ENCODE peak calls at places on chromosomes 1 and 21, in five cellular contexts. One of them, this sample, is unnamed.

GRCh38 chr21:38438476-38438893 is 59.8 kb downstream of the ERG start:
- DNase-seq in H1: no peak
- DNase-seq in HepG2: no peak
- DNase-seq in HCT116: no peak
- DNase-seq in SK-N-SH: no peak
- DNase-seq in this sample: no peak

GRCh38 chr1:61318319-61319125 is 236.2 kb downstream of the NFIA start:
- DNase-seq in H1: no peak
- DNase-seq in SK-N-SH: no peak
- DNase-seq in HepG2: no peak
- DNase-seq in HCT116: no peak
- DNase-seq in this sample: no peak

GRCh38 chr1:112688781-112689193 is 14.3 kb downstream of the MOV10 start:
- DNase-seq in HepG2: no peak
- DNase-seq in HCT116: no peak
- DNase-seq in H1: no peak
- DNase-seq in SK-N-SH: peak
- DNase-seq in this sample: no peak

GRCh38 chr1:37437058-37437457 is 37.3 kb upstream of the ZC3H12A start:
- DNase-seq in HCT116: no peak
- DNase-seq in H1: no peak
- DNase-seq in SK-N-SH: no peak
- DNase-seq in HepG2: no peak
- DNase-seq in this sample: no peak

GRCh38 chr1:78652019-78652560 is 2.5 kb downstream of the IFI44 start:
- DNase-seq in SK-N-SH: no peak
- DNase-seq in HCT116: no peak
- DNase-seq in HepG2: no peak
- DNase-seq in H1: no peak
- DNase-seq in this sample: no peak

GRCh38 chr1:154158307-154159125 is 3.6 kb upstream of the NUP210L start:
- DNase-seq in SK-N-SH: no peak
- DNase-seq in HepG2: no peak
- DNase-seq in H1: no peak
- DNase-seq in HCT116: no peak
- DNase-seq in this sample: no peak

GRCh38 chr1:196723325-196724185 is 51.1 kb upstream of the CFHR3 start:
- DNase-seq in HCT116: peak
- DNase-seq in SK-N-SH: peak
- DNase-seq in H1: peak
- DNase-seq in HepG2: peak
- DNase-seq in this sample: peak

GRCh38 chr1:206699626-206700025 is 14.9 kb downstream of the MAPKAPK2 start:
- DNase-seq in SK-N-SH: no peak
- DNase-seq in HepG2: peak
- DNase-seq in H1: no peak
- DNase-seq in HCT116: no peak
- DNase-seq in this sample: no peak

GRCh38 chr1:234617135-234617985 is 7.4 kb upstream of the IRF2BP2 start:
- DNase-seq in SK-N-SH: no peak
- DNase-seq in HepG2: no peak
- DNase-seq in HCT116: no peak
- DNase-seq in H1: no peak
- DNase-seq in this sample: no peak

GRCh38 chr1:22592919-22593790 is 29.9 kb downstream of the EPHA8 start:
- DNase-seq in HCT116: peak
- DNase-seq in SK-N-SH: no peak
- DNase-seq in HepG2: no peak
- DNase-seq in H1: no peak
- DNase-seq in this sample: no peak

GRCh38 chr1:204359474-204360255 is at the start of gene PLEKHA6:
- DNase-seq in H1: no peak
- DNase-seq in HCT116: no peak
- DNase-seq in SK-N-SH: peak
- DNase-seq in HepG2: no peak
- DNase-seq in this sample: no peak

GRCh38 chr21:29289317-29289716 is 9.4 kb upstream of the BACH1 start:
- DNase-seq in HCT116: no peak
- DNase-seq in H1: no peak
- DNase-seq in SK-N-SH: no peak
- DNase-seq in HepG2: no peak
- DNase-seq in this sample: no peak

GRCh38 chr1:18463984-18464664 is 16.6 kb upstream of the KLHDC7A start:
- DNase-seq in H1: no peak
- DNase-seq in HepG2: peak
- DNase-seq in SK-N-SH: no peak
- DNase-seq in HCT116: no peak
- DNase-seq in this sample: no peak

GRCh38 chr1:237864338-237865244 is 26.1 kb downstream of the ZP4 start:
- DNase-seq in H1: peak
- DNase-seq in HepG2: peak
- DNase-seq in SK-N-SH: peak
- DNase-seq in HCT116: no peak
- DNase-seq in this sample: peak

GRCh38 chr1:212819704-212820103 is 27.7 kb downstream of the SPATA45 start:
- DNase-seq in H1: no peak
- DNase-seq in SK-N-SH: no peak
- DNase-seq in HCT116: no peak
- DNase-seq in HepG2: no peak
- DNase-seq in this sample: no peak

GRCh38 chr21:40901690-40902089 is 54.7 kb upstream of the DSCAM start:
- DNase-seq in HCT116: no peak
- DNase-seq in HepG2: no peak
- DNase-seq in SK-N-SH: no peak
- DNase-seq in H1: no peak
- DNase-seq in this sample: no peak

GRCh38 chr21:36966846-36967657 is 583 bp upstream of the HLCS start:
- DNase-seq in SK-N-SH: no peak
- DNase-seq in HepG2: no peak
- DNase-seq in H1: no peak
- DNase-seq in HCT116: no peak
- DNase-seq in this sample: no peak

GRCh38 chr1:81731989-81732388 is 68.7 kb upstream of the ADGRL2 start:
- DNase-seq in HCT116: no peak
- DNase-seq in SK-N-SH: no peak
- DNase-seq in HepG2: no peak
- DNase-seq in H1: no peak
- DNase-seq in this sample: no peak

GRCh38 chr21:16280731-16281130 is 550.9 kb downstream of the USP25 start:
- DNase-seq in H1: no peak
- DNase-seq in HCT116: no peak
- DNase-seq in HepG2: no peak
- DNase-seq in SK-N-SH: no peak
- DNase-seq in this sample: no peak

GRCh38 chr1:209326876-209327275 is 256.6 kb upstream of the CAMK1G start:
- DNase-seq in H1: no peak
- DNase-seq in HCT116: no peak
- DNase-seq in HepG2: no peak
- DNase-seq in SK-N-SH: no peak
- DNase-seq in this sample: no peak

GRCh38 chr1:59150537-59151386 is 146.1 kb upstream of the FGGY start:
- DNase-seq in H1: no peak
- DNase-seq in SK-N-SH: peak
- DNase-seq in HCT116: peak
- DNase-seq in HepG2: peak
- DNase-seq in this sample: no peak

GRCh38 chr1:232045134-232045533 is 418.5 kb downstream of the DISC1 start:
- DNase-seq in SK-N-SH: no peak
- DNase-seq in HepG2: no peak
- DNase-seq in H1: no peak
- DNase-seq in HCT116: no peak
- DNase-seq in this sample: no peak

GRCh38 chr1:27682351-27682944 is 10.5 kb upstream of the IFI6 start:
- DNase-seq in H1: no peak
- DNase-seq in SK-N-SH: no peak
- DNase-seq in HepG2: peak
- DNase-seq in HCT116: no peak
- DNase-seq in this sample: no peak

GRCh38 chr1:206741142-206741701 is 29.4 kb upstream of the IL19 start:
- DNase-seq in H1: no peak
- DNase-seq in HepG2: no peak
- DNase-seq in HCT116: no peak
- DNase-seq in SK-N-SH: no peak
- DNase-seq in this sample: no peak

GRCh38 chr1:2239384-2239985 is 11.4 kb downstream of the SKI start:
- DNase-seq in HepG2: no peak
- DNase-seq in HCT116: no peak
- DNase-seq in SK-N-SH: no peak
- DNase-seq in H1: no peak
- DNase-seq in this sample: no peak
- TF ChIP-seq YY1 in HepG2: no peak
- TF ChIP-seq YY1 in HCT116: no peak
- TF ChIP-seq YY1 in SK-N-SH: no peak
- TF ChIP-seq YY1 in H1: no peak
- TF ChIP-seq YY1 in this sample: no peak

GRCh38 chr1:203178083-203178482 is 2.5 kb upstream of the MYBPH start:
- DNase-seq in H1: no peak
- DNase-seq in SK-N-SH: no peak
- DNase-seq in HepG2: peak
- DNase-seq in HCT116: peak
- DNase-seq in this sample: peak

GRCh38 chr1:203178821-203179220 is 3.2 kb upstream of the MYBPH start:
- DNase-seq in HepG2: no peak
- DNase-seq in H1: no peak
- DNase-seq in SK-N-SH: no peak
- DNase-seq in HCT116: no peak
- DNase-seq in this sample: no peak

GRCh38 chr1:203176744-203177460 is 1.3 kb upstream of the MYBPH start:
- DNase-seq in HCT116: no peak
- DNase-seq in H1: no peak
- DNase-seq in HepG2: no peak
- DNase-seq in SK-N-SH: no peak
- DNase-seq in this sample: no peak

GRCh38 chr1:203176273-203176672 is 647 bp upstream of the MYBPH start:
- DNase-seq in SK-N-SH: no peak
- DNase-seq in HCT116: no peak
- DNase-seq in H1: no peak
- DNase-seq in HepG2: no peak
- DNase-seq in this sample: no peak

GRCh38 chr1:203177471-203178039 is 1.9 kb upstream of the MYBPH start:
- DNase-seq in SK-N-SH: no peak
- DNase-seq in H1: no peak
- DNase-seq in HCT116: peak
- DNase-seq in HepG2: no peak
- DNase-seq in this sample: no peak
- TF ChIP-seq YY1 in SK-N-SH: no peak
- TF ChIP-seq YY1 in H1: no peak
- TF ChIP-seq YY1 in HCT116: no peak
- TF ChIP-seq YY1 in HepG2: no peak
- TF ChIP-seq YY1 in this sample: no peak

GRCh38 chr1:910311-910880 is 13.3 kb upstream of the SAMD11 start:
- DNase-seq in HepG2: no peak
- DNase-seq in HCT116: no peak
- DNase-seq in H1: no peak
- DNase-seq in SK-N-SH: peak
- DNase-seq in this sample: no peak

GRCh38 chr1:906532-907420 is 16.9 kb upstream of the SAMD11 start:
- DNase-seq in SK-N-SH: peak
- DNase-seq in H1: no peak
- DNase-seq in HepG2: no peak
- DNase-seq in HCT116: peak
- DNase-seq in this sample: no peak

GRCh38 chr1:905811-906531 is 17.8 kb upstream of the SAMD11 start:
- DNase-seq in SK-N-SH: peak
- DNase-seq in HCT116: no peak
- DNase-seq in HepG2: no peak
- DNase-seq in H1: no peak
- DNase-seq in this sample: no peak

GRCh38 chr1:909861-910310 is 13.8 kb upstream of the SAMD11 start:
- DNase-seq in H1: no peak
- DNase-seq in HCT116: no peak
- DNase-seq in SK-N-SH: no peak
- DNase-seq in HepG2: no peak
- DNase-seq in this sample: no peak

DNA sequence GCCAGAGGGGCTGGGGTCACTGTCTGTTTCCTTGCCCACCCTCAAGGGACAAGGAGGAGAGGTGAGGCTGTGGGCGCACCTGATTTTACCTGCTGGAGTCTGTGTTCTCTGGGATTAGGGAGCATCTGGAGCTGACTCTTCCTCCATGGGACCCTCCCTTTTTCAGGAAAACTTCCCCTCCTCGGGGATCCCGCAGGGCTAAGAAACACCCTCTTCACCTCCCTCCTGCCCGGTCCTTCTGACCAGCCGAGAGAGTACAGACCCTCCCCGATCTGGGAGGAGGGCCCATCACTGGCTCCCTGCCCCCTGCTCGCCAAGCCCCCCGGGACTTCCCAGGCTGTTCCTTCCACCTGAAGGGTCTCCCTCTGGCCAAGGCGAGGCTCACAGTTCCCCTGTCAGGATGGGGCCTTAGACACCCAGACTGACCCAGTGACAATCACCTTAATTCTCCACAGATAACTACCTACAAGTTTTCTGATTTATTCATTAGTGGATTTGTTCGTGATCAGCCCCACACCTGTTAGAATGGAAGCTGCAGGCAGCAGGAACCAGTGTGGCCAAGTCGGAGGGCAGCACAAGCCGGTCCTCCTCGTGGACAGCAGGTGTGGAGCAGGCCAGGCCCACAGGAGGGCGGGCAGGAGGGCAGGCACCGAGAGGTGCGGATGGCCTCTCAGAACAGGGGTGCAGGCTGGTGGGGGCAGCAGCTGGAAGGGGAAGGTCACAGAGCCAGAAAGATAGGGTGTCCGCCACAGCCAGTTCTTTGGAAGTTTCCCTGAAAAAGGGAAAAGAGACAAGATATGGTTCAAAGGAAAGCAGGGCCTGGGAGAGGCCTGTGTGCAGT is 15.9 kb upstream of the SAMD11 start:
- DNase-seq in SK-N-SH: peak
- DNase-seq in HCT116: no peak
- DNase-seq in HepG2: no peak
- DNase-seq in H1: no peak
- DNase-seq in this sample: no peak
- TF ChIP-seq YY1 in SK-N-SH: no peak
- TF ChIP-seq YY1 in HCT116: no peak
- TF ChIP-seq YY1 in HepG2: no peak
- TF ChIP-seq YY1 in H1: no peak
- TF ChIP-seq YY1 in this sample: no peak

DNA sequence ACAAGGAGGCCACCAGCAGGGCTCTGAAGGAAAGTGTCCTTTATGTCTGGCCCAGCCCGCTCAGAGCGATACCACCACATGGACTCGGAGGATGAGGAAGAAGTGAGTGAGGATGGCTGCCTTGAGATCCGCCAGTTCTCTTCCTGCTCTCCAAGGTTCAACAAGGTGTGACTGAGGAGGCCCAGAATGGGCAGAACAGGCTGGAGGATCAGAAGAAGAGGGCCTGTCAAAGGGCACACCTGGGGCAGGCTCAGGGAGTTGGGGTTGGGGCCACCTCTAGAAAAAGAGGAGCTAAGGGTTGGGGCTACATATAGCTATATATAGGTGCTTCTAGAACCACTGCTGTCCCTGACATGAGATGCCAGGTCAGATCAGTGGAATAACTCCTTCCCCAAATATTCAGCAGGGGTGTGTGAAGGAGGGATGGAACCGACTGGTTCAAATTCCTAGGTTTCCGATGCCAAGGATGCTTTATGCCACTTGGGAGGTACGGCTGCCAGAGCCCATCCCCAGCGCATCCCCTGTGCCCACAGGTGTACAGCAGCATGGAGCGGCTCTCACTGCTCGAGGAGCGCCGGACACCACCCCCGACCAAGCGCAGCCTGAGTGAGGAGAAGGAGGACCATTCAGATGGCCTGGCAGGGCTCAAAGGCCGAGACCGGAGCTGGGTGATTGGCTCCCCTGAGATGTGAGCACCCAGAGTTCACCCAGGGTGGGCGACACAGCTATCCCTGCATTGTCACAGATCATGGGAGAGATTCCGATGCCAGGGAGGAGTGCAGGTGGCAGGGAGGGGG is 102.2 kb downstream of the PIK3R3 start:
- DNase-seq in HCT116: no peak
- DNase-seq in SK-N-SH: no peak
- DNase-seq in HepG2: no peak
- DNase-seq in H1: no peak
- DNase-seq in this sample: no peak
- TF ChIP-seq YY1 in HCT116: no peak
- TF ChIP-seq YY1 in SK-N-SH: no peak
- TF ChIP-seq YY1 in HepG2: no peak
- TF ChIP-seq YY1 in H1: no peak
- TF ChIP-seq YY1 in this sample: no peak